ENCODE peak calls at places on chromosomes 11 and 22, in nine cellular contexts. Q, W, T, L, F, C, V, Z and B are unnamed samples.

GRCh38 chr11:111633756-111634362 is 31.6 kb downstream of the SIK2 start:
- DNase-seq in Q (peak), W (no peak), T (no peak), L (no peak), F (no peak), C (no peak), V (no peak), Z (no peak), B (peak)

GRCh38 chr11:121035823-121036222 is 11.9 kb downstream of the TBCEL start:
- DNase-seq in Q (no peak), W (no peak), T (no peak), L (no peak), F (no peak), C (no peak), V (no peak), Z (no peak), B (no peak)

GRCh38 chr11:120385110-120385509 is 48.9 kb downstream of the ARHGEF12 start:
- DNase-seq in Q (peak), W (peak), T (no peak), L (no peak), F (no peak), C (no peak), V (no peak), Z (no peak), B (no peak)

GRCh38 chr11:61793084-61793828 is 545 bp downstream of the FEN1 start:
- DNase-seq in Q (no peak), W (no peak), T (peak), L (no peak), F (no peak), C (no peak), V (no peak), Z (no peak), B (peak)

GRCh38 chr11:107719557-107720304 is 7.9 kb upstream of the SLN start:
- DNase-seq in Q (no peak), W (no peak), T (no peak), L (peak), F (no peak), C (no peak), V (no peak), Z (peak), B (no peak)

GRCh38 chr11:97746832-97747231 is 1273.9 kb upstream of the CNTN5 start:
- DNase-seq in Q (no peak), W (no peak), T (no peak), L (no peak), F (no peak), C (no peak), V (no peak), Z (no peak), B (no peak)

GRCh38 chr22:49761836-49762235 is 65.8 kb downstream of the BRD1 start:
- DNase-seq in Q (no peak), W (no peak), T (no peak), L (no peak), F (no peak), C (no peak), V (no peak), Z (no peak), B (no peak)

GRCh38 chr11:134371436-134372185 is 39.8 kb downstream of the GLB1L2 start:
- DNase-seq in Q (no peak), W (no peak), T (no peak), L (no peak), F (no peak), C (no peak), V (no peak), Z (no peak), B (no peak)

GRCh38 chr11:16512842-16513241 is 156.5 kb upstream of the SOX6 start:
- DNase-seq in Q (peak), W (no peak), T (no peak), L (no peak), F (no peak), C (no peak), V (no peak), Z (no peak), B (no peak)

GRCh38 chr11:111634981-111635705 is 32.9 kb downstream of the SIK2 start:
- DNase-seq in Q (peak), W (peak), T (no peak), L (no peak), F (no peak), C (no peak), V (no peak), Z (no peak), B (no peak)

GRCh38 chr11:110715541-110715940 is 3.3 kb upstream of the ARHGAP20 start:
- DNase-seq in Q (peak), W (no peak), T (no peak), L (no peak), F (no peak), C (no peak), V (no peak), Z (no peak), B (no peak)

GRCh38 chr11:113474362-113475159 is 637 bp downstream of the DRD2 start:
- DNase-seq in Q (peak), W (peak), T (peak), L (peak), F (peak), C (peak), V (peak), Z (peak), B (peak)

GRCh38 chr22:27994481-27995331 is 75.7 kb upstream of the PITPNB start:
- DNase-seq in Q (no peak), W (no peak), T (no peak), L (no peak), F (peak), C (peak), V (no peak), Z (no peak), B (peak)

DNA sequence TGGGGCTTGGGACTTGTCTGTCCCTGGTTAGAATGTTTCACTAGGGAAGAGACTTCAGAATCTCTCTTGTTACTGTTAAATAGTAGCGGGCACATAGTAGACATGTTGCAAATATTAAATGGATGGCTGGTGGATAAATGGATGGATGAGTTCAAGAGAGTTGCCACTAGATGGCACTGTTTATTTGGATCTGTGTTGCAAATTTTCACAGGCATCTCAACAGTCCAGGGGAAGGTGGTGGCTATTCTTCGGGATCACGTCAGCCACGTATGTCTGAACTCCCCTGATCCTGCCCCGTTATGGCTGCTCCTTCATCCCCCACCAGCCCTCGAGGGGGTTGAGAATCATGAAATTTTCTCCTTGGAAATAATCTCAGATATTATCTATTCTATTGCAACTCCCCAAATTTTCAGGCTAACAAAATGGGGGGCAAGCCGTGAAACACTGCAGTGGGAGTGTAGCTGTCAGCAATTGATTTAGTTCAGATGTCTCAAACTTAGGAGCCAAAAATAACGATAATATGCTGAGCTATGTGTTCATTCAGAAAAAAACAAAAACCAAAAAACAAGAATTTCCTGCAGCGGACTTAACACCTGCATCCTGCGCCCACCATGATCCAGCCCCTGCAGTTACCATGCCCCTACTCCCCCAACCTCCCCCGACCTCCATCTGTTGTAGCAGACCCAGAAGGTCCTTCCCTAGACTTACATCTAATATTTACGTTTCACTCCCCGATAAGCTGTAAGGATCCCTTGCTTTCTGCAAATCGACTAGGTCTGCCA is 29.1 kb upstream of the BIRC3 start:
- DNase-seq in Q (peak), W (peak), T (peak), L (peak), F (peak), C (peak), V (peak), Z (no peak), B (peak)
- H3K4me3 ChIP-seq in Q (no peak), W (no peak), T (no peak), L (no peak), F (no peak), C (no peak), V (peak), Z (no peak), B (no peak)

GRCh38 chr11:20256925-20257324 is 96.7 kb upstream of the DBX1 start:
- DNase-seq in Q (no peak), W (no peak), T (no peak), L (no peak), F (no peak), C (no peak), V (no peak), Z (no peak), B (no peak)
- TF ChIP-seq CTCF in Q (no peak), W (no peak), T (no peak), L (no peak), F (no peak), C (no peak), V (no peak), Z (no peak), B (no peak)

GRCh38 chr22:37659897-37660708 is 1.6 kb downstream of the PDXP start:
- DNase-seq in Q (no peak), W (no peak), T (no peak), L (no peak), F (peak), C (no peak), V (no peak), Z (no peak), B (peak)

GRCh38 chr22:37657590-37658132 is 862 bp upstream of the PDXP start:
- DNase-seq in Q (peak), W (peak), T (no peak), L (no peak), F (no peak), C (no peak), V (no peak), Z (no peak), B (peak)

GRCh38 chr22:37660709-37661045 is 2.2 kb downstream of the PDXP start:
- DNase-seq in Q (no peak), W (no peak), T (no peak), L (no peak), F (no peak), C (no peak), V (no peak), Z (no peak), B (no peak)

GRCh38 chr22:37659066-37659896 is 758 bp downstream of the PDXP start:
- DNase-seq in Q (no peak), W (peak), T (no peak), L (no peak), F (peak), C (peak), V (no peak), Z (no peak), B (peak)

GRCh38 chr22:37658133-37659065 is at the start of gene PDXP:
- DNase-seq in Q (peak), W (peak), T (peak), L (peak), F (peak), C (peak), V (peak), Z (peak), B (peak)
- TF ChIP-seq POLR2A in Q (peak), W (peak), T (peak), L (peak), F (no peak), C (peak), V (peak), Z (peak), B (peak)

GRCh38 chr11:119356349-119357031 is 10.0 kb upstream of the MFRP start:
- DNase-seq in Q (peak), W (peak), T (peak), L (peak), F (peak), C (no peak), V (peak), Z (peak), B (peak)
- H3K4me3 ChIP-seq in Q (peak), W (peak), T (peak), L (peak), F (peak), C (no peak), V (peak), Z (peak), B (peak)

GRCh38 chr22:26564672-26565071 is 25.3 kb downstream of the TPST2 start:
- DNase-seq in Q (no peak), W (no peak), T (no peak), L (no peak), F (no peak), C (no peak), V (no peak), Z (no peak), B (no peak)
- TF ChIP-seq CTCF in Q (no peak), W (no peak), T (no peak), L (no peak), F (no peak), C (no peak), V (no peak), Z (no peak), B (no peak)

DNA sequence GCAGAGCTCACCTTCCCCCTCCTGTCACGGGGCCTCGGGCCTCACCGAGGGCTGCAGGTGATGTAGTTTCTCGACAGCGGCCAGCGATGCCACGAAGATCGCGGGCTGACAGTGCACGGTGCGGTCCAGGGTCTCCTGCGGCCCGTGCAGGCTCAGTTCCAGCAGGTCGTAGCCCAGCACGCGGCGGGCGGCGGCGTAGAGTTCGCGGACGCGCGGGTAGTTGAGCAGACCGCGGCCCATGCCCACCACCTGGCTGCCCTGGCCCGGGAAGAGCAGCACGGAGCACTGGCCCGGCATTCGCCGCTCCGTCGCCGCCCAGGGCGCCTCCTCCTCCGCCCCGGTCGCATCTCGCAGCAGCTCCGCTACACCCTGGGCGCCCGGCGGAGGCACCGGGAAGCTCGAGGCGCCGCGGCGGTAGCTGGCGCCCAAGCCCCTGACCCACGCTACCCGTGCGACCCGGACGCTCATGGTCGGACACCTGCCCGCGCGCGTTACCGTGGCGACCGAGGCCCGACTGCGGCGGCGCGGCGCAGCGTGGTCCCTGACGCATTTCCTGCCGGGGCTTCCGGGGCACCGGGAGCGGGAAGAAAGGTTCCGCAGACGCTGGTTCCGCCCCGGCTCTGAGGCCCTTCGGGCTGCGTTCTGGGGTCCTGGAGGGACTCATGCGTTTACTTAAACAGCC is at the start of gene MCAT:
- DNase-seq in Q (peak), W (peak), T (peak), L (peak), F (peak), C (peak), V (peak), Z (peak), B (peak)
- TF ChIP-seq POLR2A in Q (peak), W (peak), T (peak), L (no peak), F (peak), C (peak), V (peak), Z (peak), B (peak)

GRCh38 chr11:75346912-75347647 is 4.4 kb downstream of the ARRB1 start:
- DNase-seq in Q (peak), W (no peak), T (no peak), L (no peak), F (no peak), C (peak), V (peak), Z (peak), B (no peak)
- H3K4me3 ChIP-seq in Q (no peak), W (no peak), T (no peak), L (no peak), F (no peak), C (no peak), V (no peak), Z (no peak), B (no peak)

GRCh38 chr11:75033916-75034315 is 45.2 kb downstream of the NEU3 start:
- DNase-seq in Q (no peak), W (no peak), T (no peak), L (no peak), F (no peak), C (no peak), V (no peak), Z (no peak), B (no peak)

GRCh38 chr11:75032550-75032935 is 43.8 kb downstream of the NEU3 start:
- DNase-seq in Q (no peak), W (no peak), T (no peak), L (no peak), F (no peak), C (no peak), V (no peak), Z (no peak), B (no peak)

GRCh38 chr11:75031224-75031753 is 42.6 kb downstream of the NEU3 start:
- DNase-seq in Q (peak), W (peak), T (peak), L (no peak), F (no peak), C (no peak), V (no peak), Z (no peak), B (no peak)

GRCh38 chr11:75029836-75030631 is 41.3 kb downstream of the NEU3 start:
- DNase-seq in Q (peak), W (peak), T (no peak), L (no peak), F (no peak), C (no peak), V (no peak), Z (no peak), B (no peak)

DNA sequence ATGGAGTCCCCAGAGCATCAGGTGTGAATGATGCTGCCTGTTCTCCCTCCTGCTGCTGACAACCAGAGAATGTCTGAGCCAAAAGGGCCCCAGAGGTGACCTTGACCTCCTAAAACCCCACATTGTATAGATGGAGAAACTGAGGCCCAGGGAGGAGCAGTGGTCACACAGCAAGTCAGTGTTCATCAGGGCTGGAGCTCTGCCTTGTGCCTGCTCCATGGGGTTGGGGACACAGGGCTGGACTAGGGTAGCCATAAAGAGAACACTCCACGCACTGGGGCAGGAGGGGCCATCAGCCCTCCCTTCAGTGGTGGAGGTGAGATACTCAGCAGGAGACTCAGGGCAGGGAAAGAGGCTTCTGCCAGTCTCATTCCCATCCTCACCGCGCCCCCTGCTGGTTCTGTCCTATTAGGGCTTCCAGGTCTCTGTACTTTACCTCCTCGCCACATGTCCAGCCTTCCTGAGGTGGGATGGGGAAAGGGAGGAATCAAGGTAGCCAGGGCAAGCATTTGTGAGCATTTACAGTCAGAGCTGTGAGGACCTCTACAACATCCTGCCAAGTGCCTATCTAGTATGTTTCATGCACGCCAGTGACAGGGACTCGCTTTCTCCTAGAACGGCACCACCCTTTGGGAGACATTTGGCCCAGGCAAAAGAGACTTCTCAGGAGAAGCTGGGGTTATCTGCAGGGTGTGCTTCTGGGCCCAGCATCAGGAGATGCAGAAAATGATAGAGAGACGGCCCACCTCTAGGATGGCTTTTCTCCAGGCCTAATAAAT is 43.2 kb downstream of the NEU3 start:
- DNase-seq in Q (peak), W (peak), T (peak), L (peak), F (peak), C (peak), V (peak), Z (peak), B (peak)
- TF ChIP-seq CTCF in Q (peak), W (peak), T (peak), L (peak), F (peak), C (peak), V (peak), Z (peak), B (peak)

DNA sequence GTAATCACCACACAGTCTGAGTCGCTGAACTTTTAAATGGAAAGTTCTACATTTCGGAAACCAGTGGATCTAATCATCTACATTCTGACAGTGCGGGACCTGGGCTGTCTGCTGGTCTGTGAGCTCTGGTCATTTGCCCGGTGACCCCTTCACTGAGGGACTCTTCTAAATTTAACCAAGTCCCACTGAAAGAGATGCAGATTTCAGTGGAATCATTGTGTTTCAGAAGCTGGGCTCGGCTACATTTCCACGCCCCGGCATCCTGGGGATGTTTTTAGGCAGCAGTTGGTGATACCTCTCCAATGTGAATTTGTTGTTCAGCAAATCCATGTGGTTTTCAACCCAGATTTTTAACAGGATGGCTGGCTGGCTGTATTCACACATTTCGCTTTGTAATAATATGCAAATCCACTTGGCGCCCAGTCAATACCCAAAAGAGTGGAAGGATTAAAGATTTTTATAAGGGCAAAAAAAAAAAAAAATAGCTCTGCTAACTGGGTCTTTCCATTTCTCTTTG is 145.5 kb upstream of the RASSF10 start:
- DNase-seq in Q (no peak), W (no peak), T (no peak), L (no peak), F (no peak), C (no peak), V (no peak), Z (no peak), B (no peak)
- TF ChIP-seq POLR2A in Q (no peak), W (no peak), T (no peak), L (no peak), F (no peak), C (no peak), V (no peak), Z (no peak), B (no peak)